ENCODE peak calls at places on chromosomes 3 and 15, in nine cellular contexts. One of them, this sample, is unnamed.

GRCh38 chr3:64561503-64561810 is 126.3 kb downstream of the ADAMTS9 start:
- ATAC-seq in HepG2: no peak
- ATAC-seq in right lobe of liver: no peak
- ATAC-seq in gastroesophageal sphincter: peak
- ATAC-seq in activated CD8-positive, alpha-beta T cell treated with anti-CD3 and anti-CD28 coated beads, Interleukin-2, amount 10 ng/mL, durations not matched to agents 7 days and 5 days: no peak
- ATAC-seq in omental fat pad: peak
- ATAC-seq in activated naive CD8-positive, alpha-beta T cell treated with anti-CD3 and anti-CD28 coated beads, Interleukin-2, amount 10 ng/mL, durations not matched to agents 7 days and 5 days: no peak
- ATAC-seq in K562: no peak
- ATAC-seq in activated T-cell treated with anti-CD3 and anti-CD28 coated beads, Interleukin-2, amount 50 U/mL, for 72 hours: no peak
- ATAC-seq in this sample: no peak

GRCh38 chr3:7877312-7877711 is 624.3 kb upstream of the LMCD1 start:
- ATAC-seq in right lobe of liver: no peak
- ATAC-seq in omental fat pad: no peak
- ATAC-seq in HepG2: no peak
- ATAC-seq in activated naive CD8-positive, alpha-beta T cell treated with anti-CD3 and anti-CD28 coated beads, Interleukin-2, amount 10 ng/mL, durations not matched to agents 7 days and 5 days: no peak
- ATAC-seq in activated T-cell treated with anti-CD3 and anti-CD28 coated beads, Interleukin-2, amount 50 U/mL, for 72 hours: no peak
- ATAC-seq in activated CD8-positive, alpha-beta T cell treated with anti-CD3 and anti-CD28 coated beads, Interleukin-2, amount 10 ng/mL, durations not matched to agents 7 days and 5 days: no peak
- ATAC-seq in K562: no peak
- ATAC-seq in gastroesophageal sphincter: no peak
- ATAC-seq in this sample: no peak

GRCh38 chr3:43296565-43296964 is 10.2 kb downstream of the SNRK start:
- ATAC-seq in activated T-cell treated with anti-CD3 and anti-CD28 coated beads, Interleukin-2, amount 50 U/mL, for 72 hours: peak
- ATAC-seq in HepG2: no peak
- ATAC-seq in gastroesophageal sphincter: peak
- ATAC-seq in K562: peak
- ATAC-seq in omental fat pad: no peak
- ATAC-seq in right lobe of liver: peak
- ATAC-seq in activated naive CD8-positive, alpha-beta T cell treated with anti-CD3 and anti-CD28 coated beads, Interleukin-2, amount 10 ng/mL, durations not matched to agents 7 days and 5 days: peak
- ATAC-seq in activated CD8-positive, alpha-beta T cell treated with anti-CD3 and anti-CD28 coated beads, Interleukin-2, amount 10 ng/mL, durations not matched to agents 7 days and 5 days: peak
- ATAC-seq in this sample: peak

GRCh38 chr3:7328339-7328738 is 467.4 kb downstream of the GRM7 start:
- ATAC-seq in K562: no peak
- ATAC-seq in activated naive CD8-positive, alpha-beta T cell treated with anti-CD3 and anti-CD28 coated beads, Interleukin-2, amount 10 ng/mL, durations not matched to agents 7 days and 5 days: no peak
- ATAC-seq in omental fat pad: no peak
- ATAC-seq in gastroesophageal sphincter: no peak
- ATAC-seq in activated CD8-positive, alpha-beta T cell treated with anti-CD3 and anti-CD28 coated beads, Interleukin-2, amount 10 ng/mL, durations not matched to agents 7 days and 5 days: no peak
- ATAC-seq in HepG2: no peak
- ATAC-seq in activated T-cell treated with anti-CD3 and anti-CD28 coated beads, Interleukin-2, amount 50 U/mL, for 72 hours: no peak
- ATAC-seq in right lobe of liver: no peak
- ATAC-seq in this sample: no peak

GRCh38 chr15:70180186-70180875 is 82.6 kb upstream of the TLE3 start:
- ATAC-seq in omental fat pad: no peak
- ATAC-seq in gastroesophageal sphincter: no peak
- ATAC-seq in activated naive CD8-positive, alpha-beta T cell treated with anti-CD3 and anti-CD28 coated beads, Interleukin-2, amount 10 ng/mL, durations not matched to agents 7 days and 5 days: no peak
- ATAC-seq in K562: no peak
- ATAC-seq in HepG2: no peak
- ATAC-seq in right lobe of liver: no peak
- ATAC-seq in activated T-cell treated with anti-CD3 and anti-CD28 coated beads, Interleukin-2, amount 50 U/mL, for 72 hours: no peak
- ATAC-seq in activated CD8-positive, alpha-beta T cell treated with anti-CD3 and anti-CD28 coated beads, Interleukin-2, amount 10 ng/mL, durations not matched to agents 7 days and 5 days: no peak
- ATAC-seq in this sample: no peak

GRCh38 chr3:122092460-122093165 is 37.5 kb downstream of the CD86 start:
- ATAC-seq in activated naive CD8-positive, alpha-beta T cell treated with anti-CD3 and anti-CD28 coated beads, Interleukin-2, amount 10 ng/mL, durations not matched to agents 7 days and 5 days: peak
- ATAC-seq in gastroesophageal sphincter: no peak
- ATAC-seq in omental fat pad: no peak
- ATAC-seq in activated CD8-positive, alpha-beta T cell treated with anti-CD3 and anti-CD28 coated beads, Interleukin-2, amount 10 ng/mL, durations not matched to agents 7 days and 5 days: peak
- ATAC-seq in activated T-cell treated with anti-CD3 and anti-CD28 coated beads, Interleukin-2, amount 50 U/mL, for 72 hours: peak
- ATAC-seq in K562: peak
- ATAC-seq in right lobe of liver: peak
- ATAC-seq in HepG2: peak
- ATAC-seq in this sample: peak

GRCh38 chr3:48599077-48599501 is 4.0 kb upstream of the COL7A1 start:
- ATAC-seq in activated CD8-positive, alpha-beta T cell treated with anti-CD3 and anti-CD28 coated beads, Interleukin-2, amount 10 ng/mL, durations not matched to agents 7 days and 5 days: no peak
- ATAC-seq in HepG2: no peak
- ATAC-seq in activated T-cell treated with anti-CD3 and anti-CD28 coated beads, Interleukin-2, amount 50 U/mL, for 72 hours: no peak
- ATAC-seq in gastroesophageal sphincter: no peak
- ATAC-seq in right lobe of liver: no peak
- ATAC-seq in K562: no peak
- ATAC-seq in omental fat pad: no peak
- ATAC-seq in activated naive CD8-positive, alpha-beta T cell treated with anti-CD3 and anti-CD28 coated beads, Interleukin-2, amount 10 ng/mL, durations not matched to agents 7 days and 5 days: no peak
- ATAC-seq in this sample: no peak

GRCh38 chr3:151460774-151461450 is at the start of gene IGSF10:
- ATAC-seq in gastroesophageal sphincter: peak
- ATAC-seq in activated CD8-positive, alpha-beta T cell treated with anti-CD3 and anti-CD28 coated beads, Interleukin-2, amount 10 ng/mL, durations not matched to agents 7 days and 5 days: no peak
- ATAC-seq in omental fat pad: peak
- ATAC-seq in right lobe of liver: peak
- ATAC-seq in HepG2: no peak
- ATAC-seq in activated T-cell treated with anti-CD3 and anti-CD28 coated beads, Interleukin-2, amount 50 U/mL, for 72 hours: no peak
- ATAC-seq in activated naive CD8-positive, alpha-beta T cell treated with anti-CD3 and anti-CD28 coated beads, Interleukin-2, amount 10 ng/mL, durations not matched to agents 7 days and 5 days: no peak
- ATAC-seq in K562: peak
- ATAC-seq in this sample: no peak

GRCh38 chr15:52822475-52822874 is 32.3 kb upstream of the ONECUT1 start:
- ATAC-seq in omental fat pad: no peak
- ATAC-seq in activated T-cell treated with anti-CD3 and anti-CD28 coated beads, Interleukin-2, amount 50 U/mL, for 72 hours: no peak
- ATAC-seq in right lobe of liver: no peak
- ATAC-seq in HepG2: no peak
- ATAC-seq in activated CD8-positive, alpha-beta T cell treated with anti-CD3 and anti-CD28 coated beads, Interleukin-2, amount 10 ng/mL, durations not matched to agents 7 days and 5 days: no peak
- ATAC-seq in K562: no peak
- ATAC-seq in gastroesophageal sphincter: no peak
- ATAC-seq in activated naive CD8-positive, alpha-beta T cell treated with anti-CD3 and anti-CD28 coated beads, Interleukin-2, amount 10 ng/mL, durations not matched to agents 7 days and 5 days: no peak
- ATAC-seq in this sample: no peak

GRCh38 chr3:141294848-141295247 is 63.2 kb downstream of the PXYLP1 start:
- ATAC-seq in HepG2: no peak
- ATAC-seq in gastroesophageal sphincter: no peak
- ATAC-seq in activated CD8-positive, alpha-beta T cell treated with anti-CD3 and anti-CD28 coated beads, Interleukin-2, amount 10 ng/mL, durations not matched to agents 7 days and 5 days: no peak
- ATAC-seq in K562: peak
- ATAC-seq in activated T-cell treated with anti-CD3 and anti-CD28 coated beads, Interleukin-2, amount 50 U/mL, for 72 hours: peak
- ATAC-seq in activated naive CD8-positive, alpha-beta T cell treated with anti-CD3 and anti-CD28 coated beads, Interleukin-2, amount 10 ng/mL, durations not matched to agents 7 days and 5 days: no peak
- ATAC-seq in right lobe of liver: peak
- ATAC-seq in omental fat pad: peak
- ATAC-seq in this sample: peak

GRCh38 chr3:45258317-45258716 is 32.2 kb upstream of the TMEM158 start:
- ATAC-seq in gastroesophageal sphincter: no peak
- ATAC-seq in activated T-cell treated with anti-CD3 and anti-CD28 coated beads, Interleukin-2, amount 50 U/mL, for 72 hours: no peak
- ATAC-seq in activated CD8-positive, alpha-beta T cell treated with anti-CD3 and anti-CD28 coated beads, Interleukin-2, amount 10 ng/mL, durations not matched to agents 7 days and 5 days: no peak
- ATAC-seq in HepG2: no peak
- ATAC-seq in activated naive CD8-positive, alpha-beta T cell treated with anti-CD3 and anti-CD28 coated beads, Interleukin-2, amount 10 ng/mL, durations not matched to agents 7 days and 5 days: no peak
- ATAC-seq in omental fat pad: no peak
- ATAC-seq in right lobe of liver: no peak
- ATAC-seq in K562: peak
- ATAC-seq in this sample: no peak

GRCh38 chr3:129979891-129980290 is 5.4 kb downstream of the TRH start:
- ATAC-seq in gastroesophageal sphincter: no peak
- ATAC-seq in K562: no peak
- ATAC-seq in right lobe of liver: no peak
- ATAC-seq in activated CD8-positive, alpha-beta T cell treated with anti-CD3 and anti-CD28 coated beads, Interleukin-2, amount 10 ng/mL, durations not matched to agents 7 days and 5 days: no peak
- ATAC-seq in omental fat pad: no peak
- ATAC-seq in HepG2: no peak
- ATAC-seq in activated naive CD8-positive, alpha-beta T cell treated with anti-CD3 and anti-CD28 coated beads, Interleukin-2, amount 10 ng/mL, durations not matched to agents 7 days and 5 days: no peak
- ATAC-seq in activated T-cell treated with anti-CD3 and anti-CD28 coated beads, Interleukin-2, amount 50 U/mL, for 72 hours: peak
- ATAC-seq in this sample: no peak

GRCh38 chr3:52176951-52177700 is 20.8 kb upstream of the ALAS1 start:
- ATAC-seq in activated naive CD8-positive, alpha-beta T cell treated with anti-CD3 and anti-CD28 coated beads, Interleukin-2, amount 10 ng/mL, durations not matched to agents 7 days and 5 days: no peak
- ATAC-seq in K562: no peak
- ATAC-seq in gastroesophageal sphincter: no peak
- ATAC-seq in HepG2: peak
- ATAC-seq in activated T-cell treated with anti-CD3 and anti-CD28 coated beads, Interleukin-2, amount 50 U/mL, for 72 hours: no peak
- ATAC-seq in right lobe of liver: peak
- ATAC-seq in omental fat pad: peak
- ATAC-seq in activated CD8-positive, alpha-beta T cell treated with anti-CD3 and anti-CD28 coated beads, Interleukin-2, amount 10 ng/mL, durations not matched to agents 7 days and 5 days: no peak
- ATAC-seq in this sample: no peak

GRCh38 chr3:194072691-194073279 is 63.2 kb upstream of the HES1 start:
- ATAC-seq in right lobe of liver: peak
- ATAC-seq in omental fat pad: no peak
- ATAC-seq in gastroesophageal sphincter: no peak
- ATAC-seq in HepG2: no peak
- ATAC-seq in K562: no peak
- ATAC-seq in activated CD8-positive, alpha-beta T cell treated with anti-CD3 and anti-CD28 coated beads, Interleukin-2, amount 10 ng/mL, durations not matched to agents 7 days and 5 days: no peak
- ATAC-seq in activated naive CD8-positive, alpha-beta T cell treated with anti-CD3 and anti-CD28 coated beads, Interleukin-2, amount 10 ng/mL, durations not matched to agents 7 days and 5 days: no peak
- ATAC-seq in activated T-cell treated with anti-CD3 and anti-CD28 coated beads, Interleukin-2, amount 50 U/mL, for 72 hours: no peak
- ATAC-seq in this sample: no peak

GRCh38 chr3:61790411-61790810 is 229.0 kb downstream of the PTPRG start:
- ATAC-seq in activated CD8-positive, alpha-beta T cell treated with anti-CD3 and anti-CD28 coated beads, Interleukin-2, amount 10 ng/mL, durations not matched to agents 7 days and 5 days: no peak
- ATAC-seq in omental fat pad: no peak
- ATAC-seq in gastroesophageal sphincter: no peak
- ATAC-seq in K562: no peak
- ATAC-seq in activated T-cell treated with anti-CD3 and anti-CD28 coated beads, Interleukin-2, amount 50 U/mL, for 72 hours: no peak
- ATAC-seq in HepG2: no peak
- ATAC-seq in right lobe of liver: no peak
- ATAC-seq in activated naive CD8-positive, alpha-beta T cell treated with anti-CD3 and anti-CD28 coated beads, Interleukin-2, amount 10 ng/mL, durations not matched to agents 7 days and 5 days: no peak
- ATAC-seq in this sample: no peak

GRCh38 chr3:122247825-122248185 is 64.3 kb downstream of the CASR start:
- ATAC-seq in activated CD8-positive, alpha-beta T cell treated with anti-CD3 and anti-CD28 coated beads, Interleukin-2, amount 10 ng/mL, durations not matched to agents 7 days and 5 days: no peak
- ATAC-seq in right lobe of liver: no peak
- ATAC-seq in HepG2: no peak
- ATAC-seq in gastroesophageal sphincter: no peak
- ATAC-seq in activated naive CD8-positive, alpha-beta T cell treated with anti-CD3 and anti-CD28 coated beads, Interleukin-2, amount 10 ng/mL, durations not matched to agents 7 days and 5 days: no peak
- ATAC-seq in omental fat pad: no peak
- ATAC-seq in activated T-cell treated with anti-CD3 and anti-CD28 coated beads, Interleukin-2, amount 50 U/mL, for 72 hours: no peak
- ATAC-seq in K562: no peak
- ATAC-seq in this sample: no peak

GRCh38 chr15:32867313-32867626 is 149.5 kb downstream of the GREM1 start:
- ATAC-seq in activated T-cell treated with anti-CD3 and anti-CD28 coated beads, Interleukin-2, amount 50 U/mL, for 72 hours: no peak
- ATAC-seq in activated naive CD8-positive, alpha-beta T cell treated with anti-CD3 and anti-CD28 coated beads, Interleukin-2, amount 10 ng/mL, durations not matched to agents 7 days and 5 days: no peak
- ATAC-seq in right lobe of liver: peak
- ATAC-seq in K562: peak
- ATAC-seq in activated CD8-positive, alpha-beta T cell treated with anti-CD3 and anti-CD28 coated beads, Interleukin-2, amount 10 ng/mL, durations not matched to agents 7 days and 5 days: no peak
- ATAC-seq in omental fat pad: no peak
- ATAC-seq in HepG2: no peak
- ATAC-seq in gastroesophageal sphincter: no peak
- ATAC-seq in this sample: no peak

GRCh38 chr3:194961149-194961548 is 275.5 kb downstream of the FAM43A start:
- ATAC-seq in activated T-cell treated with anti-CD3 and anti-CD28 coated beads, Interleukin-2, amount 50 U/mL, for 72 hours: no peak
- ATAC-seq in gastroesophageal sphincter: no peak
- ATAC-seq in activated CD8-positive, alpha-beta T cell treated with anti-CD3 and anti-CD28 coated beads, Interleukin-2, amount 10 ng/mL, durations not matched to agents 7 days and 5 days: no peak
- ATAC-seq in omental fat pad: no peak
- ATAC-seq in HepG2: no peak
- ATAC-seq in right lobe of liver: no peak
- ATAC-seq in K562: no peak
- ATAC-seq in activated naive CD8-positive, alpha-beta T cell treated with anti-CD3 and anti-CD28 coated beads, Interleukin-2, amount 10 ng/mL, durations not matched to agents 7 days and 5 days: no peak
- ATAC-seq in this sample: no peak

GRCh38 chr3:16802382-16802781 is 82.4 kb upstream of the PLCL2 start:
- ATAC-seq in activated T-cell treated with anti-CD3 and anti-CD28 coated beads, Interleukin-2, amount 50 U/mL, for 72 hours: peak
- ATAC-seq in gastroesophageal sphincter: no peak
- ATAC-seq in HepG2: no peak
- ATAC-seq in omental fat pad: no peak
- ATAC-seq in right lobe of liver: peak
- ATAC-seq in K562: no peak
- ATAC-seq in activated naive CD8-positive, alpha-beta T cell treated with anti-CD3 and anti-CD28 coated beads, Interleukin-2, amount 10 ng/mL, durations not matched to agents 7 days and 5 days: no peak
- ATAC-seq in activated CD8-positive, alpha-beta T cell treated with anti-CD3 and anti-CD28 coated beads, Interleukin-2, amount 10 ng/mL, durations not matched to agents 7 days and 5 days: no peak
- ATAC-seq in this sample: peak

GRCh38 chr3:51718547-51719412 is 11.9 kb downstream of the GRM2 start:
- ATAC-seq in K562: peak
- ATAC-seq in activated T-cell treated with anti-CD3 and anti-CD28 coated beads, Interleukin-2, amount 50 U/mL, for 72 hours: peak
- ATAC-seq in HepG2: peak
- ATAC-seq in gastroesophageal sphincter: no peak
- ATAC-seq in activated CD8-positive, alpha-beta T cell treated with anti-CD3 and anti-CD28 coated beads, Interleukin-2, amount 10 ng/mL, durations not matched to agents 7 days and 5 days: peak
- ATAC-seq in right lobe of liver: peak
- ATAC-seq in omental fat pad: peak
- ATAC-seq in activated naive CD8-positive, alpha-beta T cell treated with anti-CD3 and anti-CD28 coated beads, Interleukin-2, amount 10 ng/mL, durations not matched to agents 7 days and 5 days: peak
- ATAC-seq in this sample: peak

GRCh38 chr15:70505971-70506887 is 257.1 kb downstream of the UACA start:
- ATAC-seq in activated CD8-positive, alpha-beta T cell treated with anti-CD3 and anti-CD28 coated beads, Interleukin-2, amount 10 ng/mL, durations not matched to agents 7 days and 5 days: no peak
- ATAC-seq in right lobe of liver: no peak
- ATAC-seq in omental fat pad: no peak
- ATAC-seq in K562: no peak
- ATAC-seq in HepG2: no peak
- ATAC-seq in activated T-cell treated with anti-CD3 and anti-CD28 coated beads, Interleukin-2, amount 50 U/mL, for 72 hours: no peak
- ATAC-seq in activated naive CD8-positive, alpha-beta T cell treated with anti-CD3 and anti-CD28 coated beads, Interleukin-2, amount 10 ng/mL, durations not matched to agents 7 days and 5 days: no peak
- ATAC-seq in gastroesophageal sphincter: no peak
- ATAC-seq in this sample: no peak

GRCh38 chr3:38124324-38125122 is 12.4 kb downstream of the ACAA1 start:
- ATAC-seq in activated CD8-positive, alpha-beta T cell treated with anti-CD3 and anti-CD28 coated beads, Interleukin-2, amount 10 ng/mL, durations not matched to agents 7 days and 5 days: no peak
- ATAC-seq in activated T-cell treated with anti-CD3 and anti-CD28 coated beads, Interleukin-2, amount 50 U/mL, for 72 hours: no peak
- ATAC-seq in right lobe of liver: no peak
- ATAC-seq in omental fat pad: no peak
- ATAC-seq in K562: no peak
- ATAC-seq in activated naive CD8-positive, alpha-beta T cell treated with anti-CD3 and anti-CD28 coated beads, Interleukin-2, amount 10 ng/mL, durations not matched to agents 7 days and 5 days: no peak
- ATAC-seq in gastroesophageal sphincter: no peak
- ATAC-seq in HepG2: no peak
- ATAC-seq in this sample: no peak

This sample was measured in activated CD4-positive, CD25-positive, alpha-beta regulatory T cell treated with anti-CD3 and anti-CD28 coated beads, Interleukin-2, amount 50 U/mL, for 24 hours.